ENCODE peak calls at places on chromosomes 2 and 18, in nine cellular contexts. T is lower lobe of right lung; D is neural crest cell; O is activated naive CD4-positive, alpha-beta T cell; X is cardiac septum; J is activated CD4-positive, alpha-beta T cell treated with anti-CD3 and anti-CD28 coated beads, Interleukin-2, amount 50 U/mL, for 4 hours; C is kidney epithelial cell; R is aorta; G is fibroblast of mammary gland. P is an unnamed sample.
A peak's percentile ranks its signal among the peaks of the same experiment; 100 is the strongest.

GRCh38 chr2:233832869-233833812 is 21.2 kb downstream of the HJURP start:
- DNase-seq in T (no peak), D (peak; percentile 41), O (no peak), X (no peak), J (no peak), C (peak; percentile 26), R (peak; percentile 63), G (peak; percentile 71), P (peak; percentile 75)

GRCh38 chr2:68909793-68910674 is 38.8 kb upstream of the BMP10 start:
- DNase-seq in T (peak; percentile 64), D (peak; percentile 72), O (peak; percentile 32), X (no peak), J (peak; percentile 67), C (peak; percentile 21), R (peak; percentile 84), G (peak; percentile 69), P (peak; percentile 54)

GRCh38 chr18:28125051-28125450 is 51.9 kb downstream of the CDH2 start:
- DNase-seq in T (no peak), D (no peak), O (no peak), X (no peak), J (no peak), C (no peak), R (no peak), G (peak; percentile 14), P (no peak)

GRCh38 chr18:80106482-80107051 is 2.5 kb upstream of the ADNP2 start:
- DNase-seq in T (no peak), D (no peak), O (no peak), X (no peak), J (no peak), C (no peak), R (no peak), G (peak; percentile 13), P (no peak)

GRCh38 chr2:55296393-55296792 is 27.4 kb upstream of the MTIF2 start:
- DNase-seq in T (no peak), D (no peak), O (no peak), X (no peak), J (no peak), C (no peak), R (no peak), G (no peak), P (no peak)

GRCh38 chr2:204064119-204064518 is 127.6 kb downstream of the ICOS start:
- DNase-seq in T (no peak), D (no peak), O (no peak), X (no peak), J (no peak), C (no peak), R (no peak), G (no peak), P (no peak)

GRCh38 chr2:62474173-62474572 is 31.8 kb downstream of the TMEM17 start:
- DNase-seq in T (no peak), D (no peak), O (no peak), X (no peak), J (no peak), C (no peak), R (no peak), G (no peak), P (no peak)

GRCh38 chr2:167924556-167924955 is 322.8 kb downstream of the STK39 start:
- DNase-seq in T (no peak), D (no peak), O (no peak), X (no peak), J (no peak), C (no peak), R (no peak), G (no peak), P (no peak)

GRCh38 chr18:62445386-62445917 is 77.4 kb upstream of the ZCCHC2 start:
- DNase-seq in T (no peak), D (no peak), O (no peak), X (no peak), J (no peak), C (no peak), R (no peak), G (no peak), P (no peak)

GRCh38 chr2:237026981-237027711 is 58.5 kb upstream of the COPS8 start:
- DNase-seq in T (peak; percentile 84), D (peak; percentile 62), O (no peak), X (peak; percentile 82), J (peak; percentile 20), C (peak; percentile 4), R (peak; percentile 88), G (peak; percentile 81), P (peak; percentile 77)

GRCh38 chr2:131431336-131431735 is 44.6 kb upstream of the TUBA3D start:
- DNase-seq in T (no peak), D (no peak), O (no peak), X (no peak), J (no peak), C (no peak), R (no peak), G (peak; percentile 65), P (no peak)

GRCh38 chr2:181741756-181742155 is 61.4 kb upstream of the NEUROD1 start:
- DNase-seq in T (no peak), D (no peak), O (no peak), X (no peak), J (no peak), C (no peak), R (no peak), G (peak; percentile 58), P (no peak)

GRCh38 chr2:94880507-94880906 is 9.3 kb downstream of the TEKT4 start:
- DNase-seq in T (no peak), D (no peak), O (no peak), X (no peak), J (no peak), C (no peak), R (no peak), G (no peak), P (no peak)

GRCh38 chr2:40886100-40886499 is 434.2 kb upstream of the SLC8A1 start:
- DNase-seq in T (no peak), D (no peak), O (no peak), X (no peak), J (no peak), C (no peak), R (no peak), G (no peak), P (no peak)

GRCh38 chr2:218829868-218830451 is 1.6 kb downstream of the PRKAG3 start:
- DNase-seq in T (peak; percentile 27), D (no peak), O (no peak), X (no peak), J (no peak), C (no peak), R (peak; percentile 78), G (peak; percentile 22), P (no peak)

GRCh38 chr2:9658972-9659371 is 28.2 kb upstream of the YWHAQ start:
- DNase-seq in T (no peak), D (no peak), O (no peak), X (no peak), J (no peak), C (peak; percentile 82), R (peak; percentile 10), G (peak; percentile 25), P (no peak)

GRCh38 chr2:62147610-62148301 is 48.2 kb upstream of the B3GNT2 start:
- DNase-seq in T (no peak), D (no peak), O (no peak), X (no peak), J (no peak), C (no peak), R (no peak), G (peak; percentile 99), P (no peak)

GRCh38 chr2:235300368-235301201 is 193.3 kb upstream of the AGAP1 start:
- DNase-seq in T (peak; percentile 74), D (no peak), O (no peak), X (peak; percentile 65), J (no peak), C (peak; percentile 47), R (no peak), G (peak; percentile 73), P (no peak)

GRCh38 chr2:216692636-216693413 is 2.5 kb downstream of the IGFBP5 start:
- DNase-seq in T (peak; percentile 74), D (peak; percentile 84), O (peak; percentile 30), X (peak; percentile 88), J (peak; percentile 46), C (no peak), R (peak; percentile 96), G (no peak), P (peak; percentile 84)

GRCh38 chr18:77023115-77023782 is 109.3 kb downstream of the MBP start:
- DNase-seq in T (no peak), D (no peak), O (no peak), X (no peak), J (no peak), C (no peak), R (no peak), G (no peak), P (no peak)

GRCh38 chr2:196168181-196168580 is 3.2 kb downstream of the STK17B start:
- DNase-seq in T (no peak), D (no peak), O (no peak), X (no peak), J (no peak), C (no peak), R (no peak), G (peak; percentile 73), P (no peak)

GRCh38 chr2:224850081-224850480 is 133.9 kb upstream of the CCDC195 start:
- DNase-seq in T (no peak), D (no peak), O (no peak), X (no peak), J (no peak), C (no peak), R (no peak), G (peak; percentile 57), P (no peak)

GRCh38 chr2:241813806-241814570 is 5.0 kb downstream of the NEU4 start:
- DNase-seq in T (no peak), D (no peak), O (no peak), X (peak; percentile 67), J (no peak), C (no peak), R (peak; percentile 69), G (peak; percentile 8), P (no peak)

GRCh38 chr2:142180820-142181533 is 50.2 kb upstream of the LRP1B start:
- DNase-seq in T (no peak), D (peak; percentile 21), O (no peak), X (peak; percentile 62), J (no peak), C (no peak), R (peak; percentile 50), G (peak; percentile 11), P (peak; percentile 9)

GRCh38 chr18:48430162-48430561 is 21.0 kb upstream of the ZBTB7C start:
- DNase-seq in T (no peak), D (no peak), O (no peak), X (no peak), J (no peak), C (no peak), R (no peak), G (no peak), P (no peak)

GRCh38 chr2:174753038-174753633 is 11.1 kb downstream of the CHRNA1 start:
- DNase-seq in T (no peak), D (no peak), O (no peak), X (no peak), J (peak; percentile 10), C (no peak), R (no peak), G (no peak), P (no peak)

GRCh38 chr2:96115631-96116423 is 544 bp downstream of the ADRA2B start:
- DNase-seq in T (peak; percentile 44), D (no peak), O (no peak), X (no peak), J (no peak), C (no peak), R (peak; percentile 83), G (no peak), P (peak; percentile 71)

GRCh38 chr2:11678306-11678960 is 8.4 kb upstream of the NTSR2 start:
- DNase-seq in T (no peak), D (no peak), O (no peak), X (peak; percentile 43), J (no peak), C (no peak), R (no peak), G (no peak), P (no peak)

GRCh38 chr2:45968946-45969584 is 317.6 kb downstream of the PRKCE start:
- DNase-seq in T (no peak), D (no peak), O (no peak), X (no peak), J (no peak), C (no peak), R (no peak), G (peak; percentile 72), P (peak; percentile 61)

GRCh38 chr18:470661-471501 is 29.6 kb downstream of the COLEC12 start:
- DNase-seq in T (no peak), D (no peak), O (no peak), X (no peak), J (no peak), C (no peak), R (no peak), G (peak; percentile 90), P (no peak)

GRCh38 chr2:30238143-30238800 is 6.9 kb downstream of the LBH start:
- DNase-seq in T (no peak), D (no peak), O (no peak), X (peak; percentile 66), J (no peak), C (no peak), R (no peak), G (no peak), P (no peak)